ENCODE peak calls at places on chromosomes 16 and 17, in eight cellular contexts. Z is neural crest cell, R is right atrium auricular region, X is RWPE1, N is tibial nerve, V is AG10803, U is AG09319, I is nephron progenitor cell. B is an unnamed sample.

GRCh38 chr17:66143657-66144282 is 48.2 kb downstream of the CEP112 start:
- DNase-seq in Z (no peak), R (no peak), X (no peak), N (no peak), V (peak; percentile 3), U (no peak), I (no peak), B (no peak)

GRCh38 chr17:83052241-83052564 is 27.2 kb upstream of the METRNL start:
- DNase-seq in Z (no peak), R (no peak), X (no peak), N (peak; percentile 5), V (no peak), U (no peak), I (no peak), B (no peak)

GRCh38 chr17:64336760-64337413 is 53.8 kb downstream of the PECAM1 start:
- DNase-seq in Z (no peak), R (no peak), X (no peak), N (no peak), V (no peak), U (no peak), I (no peak), B (no peak)

GRCh38 chr16:56800355-56800754 is 64.7 kb upstream of the SLC12A3 start:
- DNase-seq in Z (no peak), R (no peak), X (no peak), N (no peak), V (peak; percentile 73), U (no peak), I (no peak), B (no peak)

GRCh38 chr16:10314811-10315210 is 71.0 kb upstream of the ATF7IP2 start:
- DNase-seq in Z (no peak), R (no peak), X (peak; percentile 38), N (no peak), V (peak; percentile 5), U (no peak), I (no peak), B (no peak)

GRCh38 chr17:73430165-73430680 is 118.4 kb upstream of the CDC42EP4 start:
- DNase-seq in Z (no peak), R (no peak), X (no peak), N (no peak), V (no peak), U (no peak), I (no peak), B (no peak)

GRCh38 chr16:85625053-85625452 is 11.9 kb downstream of the GSE1 start:
- DNase-seq in Z (no peak), R (no peak), X (no peak), N (no peak), V (no peak), U (no peak), I (no peak), B (peak; percentile 79)

GRCh38 chr16:22785552-22785951 is 28.4 kb upstream of the HS3ST2 start:
- DNase-seq in Z (no peak), R (no peak), X (no peak), N (no peak), V (no peak), U (no peak), I (no peak), B (no peak)

GRCh38 chr17:51657224-51657623 is 396.9 kb downstream of the UTP18 start:
- DNase-seq in Z (no peak), R (no peak), X (no peak), N (no peak), V (no peak), U (no peak), I (no peak), B (no peak)

GRCh38 chr16:27724491-27724878 is 174.5 kb downstream of the KATNIP start:
- DNase-seq in Z (no peak), R (no peak), X (no peak), N (no peak), V (peak; percentile 50), U (no peak), I (no peak), B (no peak)

GRCh38 chr16:55568151-55568693 is 1.7 kb downstream of the CAPNS2 start:
- DNase-seq in Z (no peak), R (no peak), X (peak; percentile 69), N (no peak), V (no peak), U (no peak), I (no peak), B (no peak)

GRCh38 chr16:58421529-58421928 is 29.3 kb downstream of the GINS3 start:
- DNase-seq in Z (no peak), R (no peak), X (no peak), N (no peak), V (peak; percentile 49), U (no peak), I (no peak), B (no peak)

GRCh38 chr16:78748471-78748929 is 649.0 kb downstream of the WWOX start:
- DNase-seq in Z (no peak), R (no peak), X (peak; percentile 37), N (no peak), V (no peak), U (no peak), I (no peak), B (no peak)

GRCh38 chr16:23121024-23121423 is 28.2 kb downstream of the USP31 start:
- DNase-seq in Z (no peak), R (no peak), X (no peak), N (no peak), V (peak; percentile 29), U (no peak), I (no peak), B (peak; percentile 23)

GRCh38 chr17:60170835-60171752 is 21.3 kb downstream of the CA4 start:
- DNase-seq in Z (no peak), R (no peak), X (no peak), N (no peak), V (peak; percentile 32), U (no peak), I (no peak), B (no peak)

DNA sequence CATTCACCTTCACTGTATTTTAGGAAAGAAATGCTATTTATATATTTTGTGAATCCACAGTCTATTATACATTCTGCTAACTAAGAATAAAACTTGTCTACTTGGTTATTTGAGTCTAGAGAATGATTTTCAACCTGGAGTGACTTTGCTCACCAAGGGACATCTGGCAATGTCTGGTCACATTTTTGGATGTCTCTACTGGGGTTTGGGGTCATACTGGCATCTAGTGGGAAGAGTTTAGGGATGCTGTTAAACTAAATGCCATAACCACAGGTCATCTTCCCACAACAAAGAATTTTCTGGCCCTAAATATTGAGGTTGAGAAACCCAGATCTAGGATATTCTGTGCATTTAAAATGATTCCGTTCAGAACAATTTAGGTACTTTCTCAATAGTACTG is 26.0 kb downstream of the KCNJ16 start:
- DNase-seq in Z (no peak), R (no peak), X (no peak), N (no peak), V (peak; percentile 49), U (no peak), I (no peak), B (no peak)
- TF ChIP-seq CTCF in Z (no peak), R (no peak), X (no peak), N (no peak), V (peak; percentile 42), U (peak; percentile 20), I (no peak), B (no peak)

GRCh38 chr17:17324616-17325015 is 21.4 kb downstream of the NT5M start:
- DNase-seq in Z (no peak), R (no peak), X (no peak), N (no peak), V (no peak), U (no peak), I (no peak), B (no peak)

GRCh38 chr17:17320188-17320910 is 17.2 kb downstream of the NT5M start:
- DNase-seq in Z (no peak), R (no peak), X (no peak), N (no peak), V (no peak), U (no peak), I (no peak), B (no peak)

GRCh38 chr17:17320911-17321220 is 17.7 kb downstream of the NT5M start:
- DNase-seq in Z (no peak), R (no peak), X (no peak), N (no peak), V (no peak), U (no peak), I (no peak), B (no peak)

GRCh38 chr17:17322516-17323510 is 19.6 kb downstream of the NT5M start:
- DNase-seq in Z (no peak), R (no peak), X (no peak), N (no peak), V (no peak), U (no peak), I (no peak), B (no peak)

DNA sequence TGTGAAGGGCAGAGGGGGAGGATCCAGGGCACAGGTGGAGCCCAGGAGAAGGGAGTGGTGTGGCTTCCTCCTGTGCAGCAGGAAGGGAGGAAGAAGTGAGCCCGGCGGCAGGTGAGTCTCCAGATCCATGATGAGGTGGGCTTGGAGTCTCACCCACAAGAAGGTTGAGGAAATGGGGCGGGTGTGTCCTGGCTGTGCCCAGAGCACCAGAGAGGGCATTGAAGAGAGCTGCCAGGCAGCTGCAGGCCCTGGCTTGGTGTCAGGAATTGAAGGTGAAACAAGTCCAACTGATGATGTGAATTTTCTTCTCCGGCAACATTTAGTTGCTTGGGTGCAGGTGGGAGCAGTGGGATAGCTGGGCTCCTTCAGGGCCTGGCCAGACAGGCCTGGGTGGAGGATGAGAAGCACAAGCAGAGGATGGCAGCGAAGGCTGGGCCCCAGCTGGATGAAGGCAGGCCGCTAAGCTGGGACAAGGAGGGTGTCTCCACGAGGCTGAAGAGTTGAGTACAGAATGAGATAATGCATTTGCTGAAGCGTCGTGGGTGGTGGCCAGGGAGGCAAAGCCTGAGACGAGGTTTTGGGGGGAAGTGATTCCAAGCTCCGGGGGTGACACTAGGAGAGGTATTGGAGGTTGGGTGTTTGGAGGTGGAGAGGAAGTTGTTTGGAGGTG is 18.3 kb downstream of the NT5M start:
- DNase-seq in Z (no peak), R (no peak), X (no peak), N (no peak), V (no peak), U (no peak), I (no peak), B (no peak)
- TF ChIP-seq CTCF in Z (no peak), R (no peak), X (no peak), N (no peak), V (no peak), U (no peak), I (no peak), B (no peak)

DNA sequence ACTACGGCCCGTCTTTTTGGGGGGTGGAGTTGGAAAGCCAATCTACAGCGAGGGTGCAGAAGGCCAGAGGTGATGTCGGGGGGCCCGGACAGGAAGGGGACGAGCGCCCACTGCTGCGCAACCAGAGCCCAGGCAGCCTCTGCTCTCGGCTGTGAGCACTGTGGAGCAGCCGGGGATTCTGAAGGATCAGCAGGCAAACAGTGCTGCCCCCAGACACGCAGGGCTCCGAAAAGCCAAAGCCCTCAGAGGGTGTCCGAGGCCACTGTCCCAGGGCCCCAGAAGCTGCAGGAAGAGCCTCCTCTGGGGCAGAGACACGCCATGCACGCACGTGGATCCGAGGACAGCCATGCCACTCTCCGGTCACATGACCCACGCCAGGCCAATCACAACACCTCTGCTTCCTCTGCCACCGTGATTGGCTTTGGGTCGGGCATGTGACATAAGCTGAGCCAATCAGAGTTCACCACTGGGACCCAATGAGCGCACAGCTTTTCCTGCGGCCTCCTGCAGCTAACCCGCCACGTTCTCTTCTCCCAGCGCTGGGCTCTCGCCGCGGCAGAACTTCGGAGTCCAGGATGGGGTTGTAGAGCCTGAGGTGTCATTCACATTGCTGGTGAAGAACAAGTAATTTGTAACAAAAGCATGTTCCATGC is 40.7 kb downstream of the ACTG1 start:
- DNase-seq in Z (no peak), R (no peak), X (peak; percentile 61), N (peak; percentile 89), V (peak; percentile 93), U (peak; percentile 60), I (no peak), B (no peak)
- TF ChIP-seq CTCF in Z (no peak), R (no peak), X (no peak), N (peak; percentile 27), V (peak; percentile 62), U (peak; percentile 51), I (no peak), B (no peak)

GRCh38 chr17:45147581-45148182 is 593 bp upstream of the HEXIM1 start:
- DNase-seq in Z (peak; percentile 73), R (peak; percentile 84), X (no peak), N (peak; percentile 66), V (peak; percentile 97), U (peak; percentile 91), I (peak; percentile 78), B (peak; percentile 83)
- TF ChIP-seq CTCF in Z (no peak), R (no peak), X (no peak), N (no peak), V (no peak), U (no peak), I (no peak), B (no peak)